ENCODE peak calls at places on chromosomes 6 and 20, in six cellular contexts. R is cardiac muscle cell, M is mammary epithelial cell, J is upper lobe of right lung, Q is psoas muscle, Y is sigmoid colon. G is an unnamed sample.
A peak's percentile ranks its signal among the peaks of the same experiment; 100 is the strongest.

GRCh38 chr6:131958551-131959470 is 7.6 kb upstream of the CCN2 start:
- DNase-seq in R (no peak), M (no peak), J (no peak), Q (no peak), Y (no peak), G (no peak)

GRCh38 chr6:44135173-44135748 is 7.9 kb downstream of the TMEM63B start:
- DNase-seq in R (no peak), M (no peak), J (no peak), Q (no peak), Y (no peak), G (no peak)

GRCh38 chr6:166423781-166424180 is 41.0 kb upstream of the MPC1 start:
- DNase-seq in R (no peak), M (no peak), J (peak; percentile 41), Q (no peak), Y (no peak), G (peak; percentile 46)

GRCh38 chr6:121594053-121594452 is 158.6 kb downstream of the GJA1 start:
- DNase-seq in R (no peak), M (no peak), J (no peak), Q (no peak), Y (no peak), G (no peak)

GRCh38 chr20:54122189-54122588 is 51.6 kb downstream of the CYP24A1 start:
- DNase-seq in R (no peak), M (peak; percentile 82), J (no peak), Q (no peak), Y (no peak), G (no peak)

GRCh38 chr6:21522773-21523490 is 70.6 kb upstream of the SOX4 start:
- DNase-seq in R (no peak), M (no peak), J (no peak), Q (no peak), Y (no peak), G (no peak)

GRCh38 chr6:37628611-37629320 is 68.9 kb downstream of the MDGA1 start:
- DNase-seq in R (no peak), M (no peak), J (no peak), Q (no peak), Y (peak; percentile 54), G (no peak)

GRCh38 chr20:41308290-41308691 is 9.2 kb downstream of the ZHX3 start:
- DNase-seq in R (no peak), M (peak; percentile 82), J (no peak), Q (no peak), Y (no peak), G (no peak)

GRCh38 chr6:90000864-90001731 is 106.8 kb downstream of the GJA10 start:
- DNase-seq in R (no peak), M (peak; percentile 61), J (no peak), Q (no peak), Y (no peak), G (no peak)

GRCh38 chr6:34705241-34705640 is 8.7 kb upstream of the ILRUN start:
- DNase-seq in R (no peak), M (no peak), J (no peak), Q (no peak), Y (no peak), G (no peak)

GRCh38 chr6:156396068-156396771 is 381.0 kb upstream of the ARID1B start:
- DNase-seq in R (no peak), M (no peak), J (no peak), Q (no peak), Y (no peak), G (no peak)

GRCh38 chr6:83613378-83613777 is 95.5 kb downstream of the SNAP91 start:
- DNase-seq in R (peak; percentile 1), M (no peak), J (no peak), Q (no peak), Y (no peak), G (no peak)

GRCh38 chr20:3039426-3039825 is 4.0 kb upstream of the GNRH2 start:
- DNase-seq in R (no peak), M (no peak), J (no peak), Q (no peak), Y (no peak), G (no peak)

GRCh38 chr6:19870322-19870721 is 33.2 kb downstream of the ID4 start:
- DNase-seq in R (no peak), M (no peak), J (no peak), Q (no peak), Y (no peak), G (no peak)

GRCh38 chr6:41970436-41970846 is 28.8 kb upstream of the CCND3 start:
- DNase-seq in R (no peak), M (peak; percentile 40), J (peak; percentile 73), Q (peak; percentile 35), Y (peak; percentile 45), G (no peak)

GRCh38 chr20:2349801-2350200 is 30.9 kb upstream of the TGM6 start:
- DNase-seq in R (no peak), M (peak; percentile 58), J (no peak), Q (no peak), Y (no peak), G (no peak)

GRCh38 chr6:46013639-46014038 is 2.0 kb downstream of the CLIC5 start:
- DNase-seq in R (no peak), M (no peak), J (no peak), Q (no peak), Y (no peak), G (no peak)

GRCh38 chr6:138222901-138223546 is 4.7 kb upstream of the PBOV1 start:
- DNase-seq in R (no peak), M (no peak), J (no peak), Q (no peak), Y (no peak), G (no peak)

GRCh38 chr20:33602826-33603590 is 59.1 kb upstream of the C20orf144 start:
- DNase-seq in R (no peak), M (peak; percentile 75), J (no peak), Q (no peak), Y (no peak), G (no peak)

GRCh38 chr6:5619249-5619648 is 357.9 kb downstream of the FARS2 start:
- DNase-seq in R (no peak), M (no peak), J (no peak), Q (no peak), Y (no peak), G (no peak)

GRCh38 chr6:42294759-42295158 is 77.1 kb upstream of the MRPS10 start:
- DNase-seq in R (no peak), M (peak; percentile 98), J (no peak), Q (no peak), Y (no peak), G (no peak)

GRCh38 chr6:134247854-134248580 is 69.9 kb downstream of the SGK1 start:
- DNase-seq in R (no peak), M (no peak), J (no peak), Q (no peak), Y (no peak), G (no peak)
- H3K27ac ChIP-seq in R (no peak overlapping the region), M (no peak overlapping the region), J (no peak overlapping the region), Q (peak overlapping the region; percentile 83), Y (no peak overlapping the region), G (peak overlapping the region; percentile 73)

GRCh38 chr20:24303393-24303792 is 166.0 kb upstream of the SYNDIG1 start:
- DNase-seq in R (no peak), M (no peak), J (no peak), Q (no peak), Y (no peak), G (peak; percentile 26)
- TF ChIP-seq CTCF in R (no peak), M (peak; percentile 24), J (no peak), Q (no peak), Y (no peak), G (peak; percentile 72)

GRCh38 chr6:16338577-16339262 is 100.3 kb downstream of the GMPR start:
- DNase-seq in R (peak; percentile 39), M (peak; percentile 86), J (peak; percentile 68), Q (peak; percentile 81), Y (peak; percentile 93), G (peak; percentile 66)
- H3K4me3 ChIP-seq in R (no peak overlapping the region), M (no peak overlapping the region), J (no peak overlapping the region), Q (no peak overlapping the region), Y (no peak overlapping the region), G (no peak overlapping the region)

GRCh38 chr20:63532449-63532971 is 4.7 kb downstream of the PTK6 start:
- DNase-seq in R (no peak), M (no peak), J (no peak), Q (no peak), Y (no peak), G (no peak)

GRCh38 chr20:63529861-63530787 is 7.1 kb downstream of the PTK6 start:
- DNase-seq in R (no peak), M (no peak), J (no peak), Q (no peak), Y (no peak), G (no peak)

GRCh38 chr20:63530788-63531160 is 6.4 kb downstream of the PTK6 start:
- DNase-seq in R (no peak), M (no peak), J (no peak), Q (no peak), Y (no peak), G (no peak)

GRCh38 chr20:63533388-63533787 is 3.8 kb downstream of the PTK6 start:
- DNase-seq in R (no peak), M (no peak), J (no peak), Q (no peak), Y (no peak), G (no peak)

GRCh38 chr20:63531686-63532448 is 5.3 kb downstream of the PTK6 start:
- DNase-seq in R (no peak), M (no peak), J (no peak), Q (no peak), Y (no peak), G (no peak)
- H3K27ac ChIP-seq in R (no peak overlapping the region), M (no peak overlapping the region), J (no peak overlapping the region), Q (no peak overlapping the region), Y (no peak overlapping the region), G (no peak overlapping the region)

GRCh38 chr6:152404458-152404857 is 232.7 kb downstream of the SYNE1 start:
- DNase-seq in R (no peak), M (no peak), J (no peak), Q (no peak), Y (no peak), G (no peak)
- TF ChIP-seq CTCF in R (no peak), M (no peak), J (no peak), Q (no peak), Y (no peak), G (no peak)

GRCh38 chr20:31698803-31699718 is 23.6 kb downstream of the BCL2L1 start:
- DNase-seq in R (no peak), M (peak; percentile 98), J (no peak), Q (peak; percentile 54), Y (peak; percentile 86), G (peak; percentile 52)
- H3K4me3 ChIP-seq in R (no peak overlapping the region), M (no peak overlapping the region), J (no peak overlapping the region), Q (peak overlapping the region; percentile 33), Y (no peak overlapping the region), G (no peak overlapping the region)

GRCh38 chr20:4656491-4656890 is 65.2 kb upstream of the PRND start:
- DNase-seq in R (no peak), M (no peak), J (no peak), Q (no peak), Y (no peak), G (no peak)
- H3K27ac ChIP-seq in R (no peak overlapping the region), M (no peak overlapping the region), J (no peak overlapping the region), Q (no peak overlapping the region), Y (no peak overlapping the region), G (no peak overlapping the region)

GRCh38 chr20:19903168-19903676 is 113.9 kb upstream of the NAA20 start:
- DNase-seq in R (no peak), M (no peak), J (no peak), Q (no peak), Y (peak; percentile 79), G (no peak)
- TF ChIP-seq CTCF in R (peak; percentile 31), M (no peak), J (peak; percentile 37), Q (no peak), Y (no peak), G (no peak)